ENCODE peak calls at places on chromosomes 4 and X, in five cellular contexts. U is cardiac muscle cell, R is aorta, W is colonic mucosa, V is lung. K is an unnamed sample. For H3K4me1 and H3K36me3, the result is how much of the 10 kb centered on the place peaks cover.

GRCh38 chr4:86500527-86500926 is 93.6 kb upstream of the PTPN13 start:
- DNase-seq in U (no peak), R (no peak), W (no peak), V (no peak), K (no peak)

GRCh38 chr4:1348746-1349145 is 1.7 kb downstream of the UVSSA start:
- DNase-seq in U (no peak), R (no peak), W (no peak), V (no peak), K (no peak)

GRCh38 chrX:24371391-24371972 is 11.0 kb downstream of the SUPT20HL1 start:
- DNase-seq in U (peak), R (peak), W (peak), V (peak), K (peak)

GRCh38 chr4:5956285-5957021 is 61.8 kb downstream of the C4orf50 start:
- DNase-seq in U (no peak), R (no peak), W (no peak), V (no peak), K (no peak)

GRCh38 chr4:155174668-155175067 is 33.8 kb upstream of the NPY2R start:
- DNase-seq in U (no peak), R (no peak), W (no peak), V (no peak), K (no peak)

GRCh38 chrX:104156630-104157529 is at the start of gene SLC25A53:
- DNase-seq in U (peak), R (peak), W (peak), V (peak), K (peak)

GRCh38 chr4:141686146-141686775 is 49.9 kb downstream of the IL15 start:
- DNase-seq in U (no peak), R (no peak), W (no peak), V (no peak), K (no peak)

GRCh38 chr4:103092245-103092644 is 7.4 kb downstream of the BDH2 start:
- DNase-seq in U (no peak), R (no peak), W (no peak), V (no peak), K (no peak)

GRCh38 chr4:77167866-77168265 is 10.9 kb downstream of the CCNG2 start:
- DNase-seq in U (no peak), R (no peak), W (no peak), V (no peak), K (no peak)

GRCh38 chr4:175369087-175369486 is 443.0 kb downstream of the GPM6A start:
- DNase-seq in U (no peak), R (no peak), W (no peak), V (no peak), K (no peak)

GRCh38 chr4:67725132-67725531 is 24.2 kb upstream of the UBA6 start:
- DNase-seq in U (no peak), R (no peak), W (no peak), V (no peak), K (no peak)

GRCh38 chrX:149467920-149468319 is 37.2 kb downstream of the IDS start:
- DNase-seq in U (no peak), R (no peak), W (no peak), V (no peak), K (peak)

GRCh38 chr4:141913928-141914327 is 277.5 kb downstream of the IL15 start:
- DNase-seq in U (peak), R (no peak), W (no peak), V (no peak), K (no peak)

GRCh38 chrX:110123331-110123782 is 120.4 kb downstream of the TMEM164 start:
- DNase-seq in U (no peak), R (no peak), W (no peak), V (no peak), K (no peak)

GRCh38 chrX:46796574-46797191 is 37.8 kb upstream of the SLC9A7 start:
- DNase-seq in U (peak), R (peak), W (peak), V (peak), K (peak)

GRCh38 chr4:133624744-133625143 is 475.6 kb downstream of the PCDH10 start:
- DNase-seq in U (peak), R (no peak), W (no peak), V (no peak), K (no peak)

GRCh38 chrX:38189431-38190128 is 31.1 kb downstream of the SRPX start:
- DNase-seq in U (no peak), R (no peak), W (no peak), V (peak), K (no peak)

GRCh38 chr4:2353222-2354107 is 65.0 kb downstream of the ZFYVE28 start:
- DNase-seq in U (peak), R (no peak), W (no peak), V (no peak), K (peak)

GRCh38 chrX:121570072-121570841 is 522.8 kb downstream of the GLUD2 start:
- DNase-seq in U (no peak), R (no peak), W (no peak), V (no peak), K (no peak)

GRCh38 chr4:182922551-182923284 is 5.5 kb upstream of the DCTD start:
- DNase-seq in U (no peak), R (no peak), W (no peak), V (no peak), K (no peak)

GRCh38 chr4:110188113-110188512 is 10.3 kb downstream of the ELOVL6 start:
- DNase-seq in U (no peak), R (no peak), W (no peak), V (no peak), K (no peak)

GRCh38 chrX:131633285-131633917 is 89.5 kb downstream of the OR13H1 start:
- DNase-seq in U (peak), R (no peak), W (peak), V (peak), K (peak)

GRCh38 chrX:43703211-43703791 is 47.2 kb downstream of the MAOA start:
- DNase-seq in U (no peak), R (no peak), W (peak), V (no peak), K (no peak)

GRCh38 chrX:47540754-47541538 is 20.1 kb upstream of the ARAF start:
- DNase-seq in U (peak), R (peak), W (peak), V (peak), K (peak)

GRCh38 chr4:143411527-143412480 is 75.1 kb downstream of the GAB1 start:
- DNase-seq in U (no peak), R (no peak), W (no peak), V (no peak), K (no peak)
- H3K4me1 ChIP-seq in U (under half), R (under half), W (under half), V (under half), K (under half)

GRCh38 chr4:4521069-4521468 is 20.8 kb downstream of the STX18 start:
- DNase-seq in U (no peak), R (no peak), W (no peak), V (no peak), K (no peak)
- H3K36me3 ChIP-seq in U (under half), R (under half), W (under half), V (under half), K (under half)

GRCh38 chr4:140557831-140558435 is 10.8 kb downstream of the UCP1 start:
- DNase-seq in U (no peak), R (no peak), W (no peak), V (no peak), K (no peak)

GRCh38 chr4:140556372-140557085 is 12.2 kb downstream of the UCP1 start:
- DNase-seq in U (no peak), R (no peak), W (no peak), V (no peak), K (no peak)
- H3K27ac ChIP-seq in U (no peak), R (no peak), W (no peak), V (no peak), K (no peak)

DNA sequence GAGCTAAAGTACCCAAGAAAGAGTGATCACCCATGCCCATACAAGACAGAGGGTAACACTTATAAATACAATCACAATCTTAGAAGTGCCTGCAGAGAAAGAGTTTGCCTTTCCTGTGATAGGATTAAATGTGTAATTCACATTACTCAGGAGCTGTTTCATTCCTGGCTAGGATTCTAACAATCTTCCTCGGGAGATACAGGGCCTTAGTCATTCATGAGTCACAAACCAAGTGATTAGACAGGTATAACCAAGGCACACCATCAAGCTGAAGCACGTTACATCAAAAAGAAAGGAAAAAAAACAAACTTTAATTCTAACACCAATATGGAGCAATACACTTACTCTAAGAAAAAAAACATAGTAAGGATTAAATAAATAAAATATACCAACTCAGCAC is 14.9 kb downstream of the ABCG2 start:
- DNase-seq in U (no peak), R (no peak), W (no peak), V (no peak), K (no peak)
- H3K4me1 ChIP-seq in U (under half), R (under half), W (under half), V (under half), K (under half)

DNA sequence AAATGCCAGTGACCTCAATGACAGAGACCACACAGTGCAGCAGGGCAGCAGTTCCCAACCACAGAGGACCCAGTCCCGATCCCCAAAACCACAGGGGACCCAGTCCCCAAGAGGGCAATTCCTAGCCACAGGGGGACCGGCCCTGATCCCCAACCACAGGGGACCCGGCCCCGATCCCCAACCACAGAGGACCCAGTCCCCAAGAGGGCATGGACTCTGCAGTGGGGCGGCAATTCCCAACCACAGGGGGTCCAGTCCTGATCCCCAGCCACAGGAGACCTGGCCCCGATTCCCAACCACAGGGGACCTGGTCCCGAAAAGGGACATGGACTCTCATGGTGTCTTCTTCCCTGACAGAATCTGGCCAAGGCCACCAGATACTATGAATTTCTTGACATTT is 136.3 kb downstream of the AFAP1 start:
- DNase-seq in U (no peak), R (no peak), W (no peak), V (no peak), K (no peak)
- H3K36me3 ChIP-seq in U (under half), R (under half), W (under half), V (under half), K (under half)

GRCh38 chr4:90126805-90127204 is 389 bp upstream of the CCSER1 start:
- DNase-seq in U (no peak), R (no peak), W (no peak), V (no peak), K (no peak)

GRCh38 chr4:90121961-90122748 is 5.0 kb upstream of the CCSER1 start:
- DNase-seq in U (no peak), R (no peak), W (no peak), V (no peak), K (no peak)

GRCh38 chr4:90127223-90127705 is at the start of gene CCSER1:
- DNase-seq in U (peak), R (peak), W (peak), V (peak), K (peak)

DNA sequence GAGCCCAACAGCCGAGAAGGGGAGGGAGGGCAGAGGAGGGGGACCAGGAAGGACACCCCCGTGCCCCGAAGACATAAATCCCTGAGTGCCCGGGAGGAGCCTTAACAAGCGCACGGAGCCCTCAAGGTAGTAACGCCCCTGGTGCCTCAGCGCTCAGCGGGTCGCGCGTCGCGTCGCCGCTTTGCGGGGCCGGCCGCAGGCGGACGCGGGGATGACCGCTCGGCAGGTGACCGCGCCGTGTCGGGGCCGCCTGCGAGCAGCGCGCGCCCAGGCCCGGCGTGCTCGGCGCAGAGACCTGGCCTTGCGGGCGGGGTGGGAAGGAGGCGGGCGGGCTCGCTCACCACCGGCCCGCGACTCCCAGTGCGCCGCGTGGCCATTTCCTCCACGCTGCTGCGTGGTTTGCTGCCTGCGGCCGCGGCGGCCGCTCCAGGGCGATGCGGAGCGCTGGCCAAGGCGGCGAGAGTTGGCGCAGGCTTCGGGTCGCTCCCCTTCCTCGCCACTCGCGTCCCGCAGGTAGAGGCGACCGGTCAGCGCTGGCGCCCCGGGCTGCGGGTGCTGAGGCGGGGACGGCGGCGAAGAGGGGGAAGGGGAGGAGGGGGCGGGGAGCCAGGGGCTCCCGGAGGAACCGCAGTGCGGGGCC is 632 bp downstream of the CCSER1 start:
- DNase-seq in U (peak), R (peak), W (peak), V (peak), K (no peak)
- H3K27ac ChIP-seq in U (no peak), R (no peak), W (peak), V (peak), K (peak)

GRCh38 chrX:12958461-12958860 is 16.4 kb upstream of the TMSB4X start:
- DNase-seq in U (no peak), R (no peak), W (no peak), V (no peak), K (no peak)
- H3K4me1 ChIP-seq in U (under half), R (under half), W (under half), V (under half), K (under half)